ENCODE peak calls at places on chromosomes 7 and 10, in four cellular contexts. One of them, this sample, is unnamed.
A peak's percentile ranks its signal among the peaks of the same experiment; 100 is the strongest.

GRCh38 chr7:133230591-133231194 is 22.2 kb upstream of the EXOC4 start:
- DNase-seq in naive thymus-derived CD8-positive, alpha-beta T cell: peak; percentile 39
- DNase-seq in stimulated activated CD4-positive, alpha-beta T cell treated with anti-CD3 and anti-CD28 coated beads, Interleukin-12 subunit alpha, Interleukin-12 subunit beta, amount 100 ng/mL, for 24 hours: peak; percentile 56
- DNase-seq in left ventricle myocardium inferior: no peak
- DNase-seq in this sample: peak; percentile 36

GRCh38 chr10:1274098-1274745 is 218.0 kb downstream of the WDR37 start:
- DNase-seq in naive thymus-derived CD8-positive, alpha-beta T cell: no peak
- DNase-seq in stimulated activated CD4-positive, alpha-beta T cell treated with anti-CD3 and anti-CD28 coated beads, Interleukin-12 subunit alpha, Interleukin-12 subunit beta, amount 100 ng/mL, for 24 hours: no peak
- DNase-seq in left ventricle myocardium inferior: no peak
- DNase-seq in this sample: no peak

GRCh38 chr7:139203992-139204391 is 27.0 kb upstream of the UBN2 start:
- DNase-seq in naive thymus-derived CD8-positive, alpha-beta T cell: no peak
- DNase-seq in stimulated activated CD4-positive, alpha-beta T cell treated with anti-CD3 and anti-CD28 coated beads, Interleukin-12 subunit alpha, Interleukin-12 subunit beta, amount 100 ng/mL, for 24 hours: no peak
- DNase-seq in left ventricle myocardium inferior: no peak
- DNase-seq in this sample: no peak

GRCh38 chr7:80508440-80508839 is 3.4 kb downstream of the GNAT3 start:
- DNase-seq in naive thymus-derived CD8-positive, alpha-beta T cell: no peak
- DNase-seq in stimulated activated CD4-positive, alpha-beta T cell treated with anti-CD3 and anti-CD28 coated beads, Interleukin-12 subunit alpha, Interleukin-12 subunit beta, amount 100 ng/mL, for 24 hours: no peak
- DNase-seq in left ventricle myocardium inferior: no peak
- DNase-seq in this sample: no peak

GRCh38 chr7:52017802-52018679 is 701.4 kb upstream of the COBL start:
- DNase-seq in naive thymus-derived CD8-positive, alpha-beta T cell: no peak
- DNase-seq in stimulated activated CD4-positive, alpha-beta T cell treated with anti-CD3 and anti-CD28 coated beads, Interleukin-12 subunit alpha, Interleukin-12 subunit beta, amount 100 ng/mL, for 24 hours: no peak
- DNase-seq in left ventricle myocardium inferior: no peak
- DNase-seq in this sample: no peak

GRCh38 chr7:132084776-132085388 is 491.4 kb downstream of the PLXNA4 start:
- DNase-seq in naive thymus-derived CD8-positive, alpha-beta T cell: no peak
- DNase-seq in stimulated activated CD4-positive, alpha-beta T cell treated with anti-CD3 and anti-CD28 coated beads, Interleukin-12 subunit alpha, Interleukin-12 subunit beta, amount 100 ng/mL, for 24 hours: no peak
- DNase-seq in left ventricle myocardium inferior: no peak
- DNase-seq in this sample: no peak

GRCh38 chr7:138126928-138127327 is 50.7 kb downstream of the AKR1D1 start:
- DNase-seq in naive thymus-derived CD8-positive, alpha-beta T cell: no peak
- DNase-seq in stimulated activated CD4-positive, alpha-beta T cell treated with anti-CD3 and anti-CD28 coated beads, Interleukin-12 subunit alpha, Interleukin-12 subunit beta, amount 100 ng/mL, for 24 hours: no peak
- DNase-seq in left ventricle myocardium inferior: no peak
- DNase-seq in this sample: no peak

GRCh38 chr10:114526497-114527238 is 122.4 kb upstream of the AFAP1L2 start:
- DNase-seq in naive thymus-derived CD8-positive, alpha-beta T cell: peak; percentile 89
- DNase-seq in stimulated activated CD4-positive, alpha-beta T cell treated with anti-CD3 and anti-CD28 coated beads, Interleukin-12 subunit alpha, Interleukin-12 subunit beta, amount 100 ng/mL, for 24 hours: peak; percentile 77
- DNase-seq in left ventricle myocardium inferior: peak; percentile 64
- DNase-seq in this sample: peak; percentile 63

This sample was measured in putamen.